ENCODE peak calls at places on chromosomes 7 and 10, in eight cellular contexts. A, O, D, Q, T, V, J and K are unnamed samples.

GRCh38 chr10:27771231-27771630 is 25.6 kb upstream of the MKX start:
- DNase-seq in J (no peak), T (no peak), Q (no peak), A (no peak), D (no peak), O (no peak), V (no peak), K (no peak)

GRCh38 chr7:18429547-18429946 is 66.0 kb upstream of the HDAC9 start:
- DNase-seq in T (no peak), Q (no peak), D (no peak), V (no peak), O (no peak), A (peak; percentile 70), J (no peak), K (no peak)

GRCh38 chr10:28217848-28218247 is 85.0 kb downstream of the MPP7 start:
- DNase-seq in T (no peak), O (no peak), A (peak; percentile 92), Q (no peak), D (no peak), V (no peak), J (no peak), K (no peak)

GRCh38 chr10:73553316-73553715 is 37.8 kb downstream of the USP54 start:
- DNase-seq in D (no peak), Q (no peak), V (peak; percentile 82), T (peak; percentile 64), J (no peak), O (no peak), A (no peak), K (no peak)

GRCh38 chr10:59148701-59149100 is 27.7 kb upstream of the PHYHIPL start:
- DNase-seq in O (no peak), A (no peak), V (no peak), Q (no peak), T (no peak), J (no peak), D (no peak), K (peak; percentile 81)

GRCh38 chr7:132269718-132270117 is 306.6 kb downstream of the PLXNA4 start:
- DNase-seq in O (no peak), D (no peak), V (peak; percentile 28), J (no peak), A (no peak), Q (no peak), T (no peak), K (no peak)

GRCh38 chr10:32971536-32972091 is 13.6 kb upstream of the ITGB1 start:
- DNase-seq in J (peak; percentile 92), V (no peak), T (no peak), O (no peak), D (no peak), Q (no peak), A (no peak), K (no peak)

GRCh38 chr7:48366096-48366495 is 194.8 kb downstream of the ABCA13 start:
- DNase-seq in O (no peak), V (no peak), J (no peak), T (no peak), A (no peak), D (no peak), Q (no peak), K (no peak)

GRCh38 chr10:78991187-78991586 is 77.6 kb upstream of the ZMIZ1 start:
- DNase-seq in V (no peak), T (no peak), D (no peak), O (no peak), Q (no peak), J (no peak), A (peak; percentile 46), K (no peak)

GRCh38 chr7:82419200-82419599 is 24.4 kb downstream of the CACNA2D1 start:
- DNase-seq in Q (no peak), J (no peak), T (no peak), D (peak; percentile 17), V (no peak), O (no peak), A (no peak), K (no peak)

GRCh38 chr10:70418229-70418628 is 14.3 kb downstream of the EIF4EBP2 start:
- DNase-seq in J (no peak), A (peak; percentile 94), V (no peak), D (no peak), T (no peak), Q (no peak), O (no peak), K (peak; percentile 68)

GRCh38 chr7:2106920-2107319 is 125.8 kb downstream of the MAD1L1 start:
- DNase-seq in J (no peak), Q (no peak), O (no peak), T (peak; percentile 70), V (peak; percentile 44), D (peak; percentile 56), A (peak; percentile 67), K (peak; percentile 48)

GRCh38 chr7:151616443-151617213 is 96.9 kb upstream of the RHEB start:
- DNase-seq in Q (no peak), D (no peak), O (no peak), V (no peak), T (no peak), J (no peak), A (no peak), K (no peak)

GRCh38 chr7:74606101-74606908 is 51.2 kb upstream of the GTF2I start:
- DNase-seq in A (no peak), T (peak; percentile 78), Q (peak; percentile 26), J (peak; percentile 38), O (peak; percentile 73), V (peak; percentile 49), D (no peak), K (peak; percentile 39)

GRCh38 chr10:121216721-121217181 is 365.6 kb downstream of the WDR11 start:
- DNase-seq in D (no peak), T (peak; percentile 66), O (no peak), J (no peak), A (no peak), V (no peak), Q (no peak), K (no peak)

GRCh38 chr10:103804866-103805265 is 50.5 kb downstream of the SH3PXD2A start:
- DNase-seq in O (no peak), A (no peak), Q (no peak), T (no peak), D (no peak), J (no peak), V (peak; percentile 96), K (no peak)

GRCh38 chr10:12042409-12042796 is 206 bp downstream of the UPF2 start:
- DNase-seq in T (peak; percentile 73), Q (no peak), V (no peak), D (no peak), A (peak; percentile 3), J (peak; percentile 41), O (peak; percentile 63), K (peak; percentile 27)

GRCh38 chr7:6448943-6449543 is 1.3 kb upstream of the DAGLB start:
- DNase-seq in T (no peak), D (no peak), V (no peak), J (no peak), Q (no peak), A (no peak), O (peak; percentile 42), K (no peak)

GRCh38 chr7:120089968-120090367 is 183.0 kb upstream of the KCND2 start:
- DNase-seq in T (no peak), O (no peak), A (peak; percentile 42), V (no peak), Q (no peak), D (no peak), J (no peak), K (peak; percentile 47)

GRCh38 chr10:113273877-113274829 is 278.7 kb upstream of the HABP2 start:
- DNase-seq in Q (no peak), A (no peak), V (no peak), J (no peak), D (no peak), T (peak; percentile 71), O (no peak), K (no peak)

GRCh38 chr7:27124979-27125689 is 5.4 kb downstream of the HOXA4 start:
- DNase-seq in V (no peak), O (no peak), Q (no peak), J (no peak), T (no peak), A (no peak), D (no peak), K (peak; percentile 4)
- H3K4me1 ChIP-seq in V (no peaks in the 10 kb centered on the region), O (peaks cover 37% of the 10 kb centered on the region), Q (no peaks in the 10 kb centered on the region), J (no peaks in the 10 kb centered on the region), T (peaks cover 59% of the 10 kb centered on the region), A (peaks cover 29% of the 10 kb centered on the region), D (no peaks in the 10 kb centered on the region), K (peaks cover 8% of the 10 kb centered on the region)

GRCh38 chr10:128050937-128051336 is 75.3 kb downstream of the MKI67 start:
- DNase-seq in V (no peak), A (no peak), J (no peak), O (no peak), D (peak; percentile 43), T (no peak), Q (no peak), K (no peak)
- H3K4me1 ChIP-seq in V (no peaks in the 10 kb centered on the region), A (peaks cover 4% of the 10 kb centered on the region), J (peaks cover 42% of the 10 kb centered on the region), O (peaks cover 47% of the 10 kb centered on the region), D (no peaks in the 10 kb centered on the region), T (no peaks in the 10 kb centered on the region), Q (peaks cover 42% of the 10 kb centered on the region), K (no peaks in the 10 kb centered on the region)

GRCh38 chr10:127919418-127920191 is 12.7 kb downstream of the PTPRE start:
- DNase-seq in T (no peak), D (no peak), Q (no peak), A (peak; percentile 37), J (peak; percentile 28), V (no peak), O (no peak), K (no peak)

GRCh38 chr10:127922206-127922605 is 15.3 kb downstream of the PTPRE start:
- DNase-seq in V (no peak), O (no peak), D (no peak), A (no peak), J (no peak), T (no peak), Q (no peak), K (peak; percentile 17)

GRCh38 chr10:127920319-127921074 is 13.6 kb downstream of the PTPRE start:
- DNase-seq in V (no peak), D (no peak), J (no peak), T (no peak), Q (no peak), O (no peak), A (no peak), K (no peak)

GRCh38 chr10:127921751-127922140 is 14.8 kb downstream of the PTPRE start:
- DNase-seq in T (no peak), A (no peak), O (no peak), D (no peak), Q (no peak), V (no peak), J (no peak), K (peak; percentile 20)

DNA sequence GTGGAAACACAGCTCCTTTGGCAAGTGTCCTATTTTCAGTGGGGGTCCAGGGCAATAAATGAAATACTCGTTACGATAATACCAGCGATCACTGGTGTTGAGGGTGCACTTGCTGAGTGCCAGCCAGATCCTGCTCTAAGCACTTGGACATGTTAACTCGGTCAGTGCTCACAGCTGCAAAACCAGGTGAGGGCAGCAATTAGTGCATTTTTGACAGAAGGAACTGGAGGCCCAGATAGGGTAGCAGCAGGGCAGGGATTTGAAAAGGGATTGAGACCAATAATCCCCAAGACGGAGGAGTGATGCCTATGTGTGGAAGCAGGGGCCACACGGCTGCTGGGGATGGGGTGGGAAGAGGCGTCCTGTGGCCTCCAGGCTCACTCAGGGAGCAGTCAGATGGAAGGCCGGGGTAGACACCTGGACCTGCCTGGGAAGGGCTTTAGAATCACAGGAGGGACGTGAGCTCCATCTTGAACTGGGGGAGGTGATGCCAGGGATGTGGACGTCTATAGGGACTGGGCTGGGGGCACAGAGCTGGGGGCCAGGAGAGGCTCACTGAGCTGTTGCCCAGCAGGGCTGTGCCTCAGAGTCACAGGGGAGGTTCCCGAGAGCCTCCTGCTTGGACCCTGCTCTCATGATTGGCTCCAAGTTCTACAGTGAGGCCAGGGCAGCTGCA is 14.3 kb downstream of the PTPRE start:
- DNase-seq in D (no peak), Q (no peak), J (no peak), O (no peak), V (no peak), T (no peak), A (no peak), K (no peak)
- H3K4me1 ChIP-seq in D (no peaks in the 10 kb centered on the region), Q (no peaks in the 10 kb centered on the region), J (no peaks in the 10 kb centered on the region), O (peaks cover 74% of the 10 kb centered on the region), V (peaks cover 14% of the 10 kb centered on the region), T (peaks cover 47% of the 10 kb centered on the region), A (peaks cover 5% of the 10 kb centered on the region), K (peaks cover 58% of the 10 kb centered on the region)

GRCh38 chr10:34745244-34745643 is 69.9 kb downstream of the PARD3 start:
- DNase-seq in A (no peak), Q (no peak), J (no peak), T (no peak), O (no peak), D (no peak), V (no peak), K (no peak)
- H3K4me1 ChIP-seq in A (peaks cover 4% of the 10 kb centered on the region), Q (no peaks in the 10 kb centered on the region), J (no peaks in the 10 kb centered on the region), T (peaks cover 42% of the 10 kb centered on the region), O (peaks cover 16% of the 10 kb centered on the region), D (no peaks in the 10 kb centered on the region), V (peaks cover 13% of the 10 kb centered on the region), K (peaks cover 5% of the 10 kb centered on the region)